ENCODE peak calls at places on chromosomes 3 and 15, in five cellular contexts. T, P, R, D and Q are unnamed samples.

GRCh38 chr15:75203017-75203907 is 1.6 kb downstream of the C15orf39 start:
- DNase-seq in T (no peak), P (no peak), R (peak; percentile 11), D (no peak), Q (peak; percentile 14)

GRCh38 chr3:33919312-33919711 is 120.9 kb downstream of the PDCD6IP start:
- DNase-seq in T (no peak), P (no peak), R (no peak), D (no peak), Q (no peak)

GRCh38 chr15:88255496-88256171 is 905 bp downstream of the NTRK3 start:
- DNase-seq in T (no peak), P (peak; percentile 82), R (peak; percentile 43), D (no peak), Q (peak; percentile 52)

GRCh38 chr3:186108941-186109865 is at the start of gene ETV5:
- DNase-seq in T (peak; percentile 93), P (peak; percentile 99), R (peak; percentile 100), D (peak; percentile 98), Q (peak; percentile 100)

GRCh38 chr3:72862314-72863090 is 14.3 kb upstream of the SHQ1 start:
- DNase-seq in T (no peak), P (no peak), R (no peak), D (no peak), Q (no peak)

GRCh38 chr3:58191361-58191991 is 19.3 kb downstream of the DNASE1L3 start:
- DNase-seq in T (no peak), P (no peak), R (no peak), D (no peak), Q (no peak)

GRCh38 chr3:189572249-189572648 is 58.9 kb upstream of the TP63 start:
- DNase-seq in T (no peak), P (no peak), R (peak; percentile 61), D (no peak), Q (peak; percentile 28)

GRCh38 chr3:47347217-47347801 is 33.5 kb upstream of the PTPN23 start:
- DNase-seq in T (no peak), P (no peak), R (peak; percentile 84), D (no peak), Q (peak; percentile 68)

GRCh38 chr3:44926921-44927320 is 49.1 kb downstream of the ZDHHC3 start:
- DNase-seq in T (no peak), P (peak; percentile 61), R (no peak), D (no peak), Q (no peak)

GRCh38 chr15:45399381-45400212 is 21.3 kb upstream of the GATM start:
- DNase-seq in T (no peak), P (peak; percentile 67), R (peak; percentile 64), D (no peak), Q (peak; percentile 49)

GRCh38 chr15:96339662-96340347 is 9.3 kb downstream of the NR2F2 start:
- DNase-seq in T (no peak), P (no peak), R (no peak), D (no peak), Q (no peak)

GRCh38 chr3:45497963-45498362 is 96.6 kb upstream of the LIMD1 start:
- DNase-seq in T (no peak), P (no peak), R (peak; percentile 33), D (no peak), Q (no peak)

GRCh38 chr3:188179006-188179966 is 25.3 kb downstream of the LPP start:
- DNase-seq in T (no peak), P (peak; percentile 64), R (peak; percentile 90), D (no peak), Q (no peak)

GRCh38 chr3:46848271-46849097 is 14.8 kb downstream of the MYL3 start:
- DNase-seq in T (no peak), P (no peak), R (peak; percentile 38), D (peak; percentile 24), Q (peak; percentile 93)

GRCh38 chr15:44801797-44802196 is 65.5 kb downstream of the TRIM69 start:
- DNase-seq in T (no peak), P (no peak), R (no peak), D (no peak), Q (no peak)

GRCh38 chr3:58206406-58207011 is 4.3 kb downstream of the DNASE1L3 start:
- DNase-seq in T (no peak), P (no peak), R (peak; percentile 45), D (no peak), Q (peak; percentile 82)

GRCh38 chr15:69697913-69698312 is 245.3 kb downstream of the RPLP1 start:
- DNase-seq in T (no peak), P (peak; percentile 13), R (no peak), D (no peak), Q (no peak)

GRCh38 chr15:39582286-39582976 is 1.6 kb downstream of the THBS1 start:
- DNase-seq in T (no peak), P (no peak), R (peak; percentile 84), D (no peak), Q (peak; percentile 63)

GRCh38 chr15:64152507-64153387 is 1.2 kb downstream of the SNX22 start:
- DNase-seq in T (no peak), P (no peak), R (no peak), D (no peak), Q (no peak)

GRCh38 chr3:107271787-107272387 is 105.4 kb upstream of the CCDC54 start:
- DNase-seq in T (no peak), P (peak; percentile 26), R (peak; percentile 62), D (no peak), Q (peak; percentile 49)

GRCh38 chr3:153115326-153115725 is 46.7 kb upstream of the RAP2B start:
- DNase-seq in T (no peak), P (no peak), R (no peak), D (no peak), Q (no peak)

GRCh38 chr3:52481819-52482521 is 13.2 kb upstream of the STAB1 start:
- DNase-seq in T (no peak), P (peak; percentile 32), R (no peak), D (no peak), Q (no peak)

GRCh38 chr15:67194171-67195114 is 60.0 kb downstream of the AAGAB start:
- DNase-seq in T (no peak), P (no peak), R (no peak), D (no peak), Q (no peak)

GRCh38 chr15:75027551-75027950 is 4.2 kb downstream of the PPCDC start:
- DNase-seq in T (no peak), P (no peak), R (no peak), D (peak; percentile 28), Q (no peak)

GRCh38 chr3:128800241-128801187 is 74.5 kb downstream of the RAB7A start:
- DNase-seq in T (peak; percentile 36), P (no peak), R (no peak), D (no peak), Q (no peak)

GRCh38 chr15:67945951-67946700 is 106.3 kb upstream of the RNU6-1 start:
- DNase-seq in T (no peak), P (peak; percentile 34), R (peak; percentile 12), D (no peak), Q (peak; percentile 88)

GRCh38 chr3:56881035-56881575 is 79.4 kb upstream of the ARHGEF3 start:
- DNase-seq in T (no peak), P (no peak), R (no peak), D (no peak), Q (no peak)

GRCh38 chr3:194328080-194328571 is 23.0 kb downstream of the CPN2 start:
- DNase-seq in T (no peak), P (no peak), R (peak; percentile 56), D (no peak), Q (peak; percentile 65)

GRCh38 chr3:33047842-33048834 is 48.8 kb downstream of the GLB1 start:
- DNase-seq in T (no peak), P (no peak), R (no peak), D (no peak), Q (no peak)

GRCh38 chr15:74892931-74893330 is 3.1 kb downstream of the MPI start:
- DNase-seq in T (no peak), P (no peak), R (no peak), D (no peak), Q (no peak)

GRCh38 chr15:29675791-29676301 is 146.4 kb downstream of the TJP1 start:
- DNase-seq in T (no peak), P (no peak), R (no peak), D (no peak), Q (no peak)

GRCh38 chr3:52845157-52845556 is 10.3 kb upstream of the MUSTN1 start:
- DNase-seq in T (no peak), P (no peak), R (peak; percentile 45), D (peak; percentile 68), Q (no peak)